ENCODE peak calls at places on chromosomes 13 and 19, in ten cellular contexts. S is CD8-positive, alpha-beta memory T cell; F is NCI-H146; D is naive B cell; V is KBM-7; X is small intestine; L is HEK293T; N is activated CD4-positive, alpha-beta T cell treated with anti-CD3 and anti-CD28 coated beads, Interleukin-2, amount 50 U/mL, for 1 hour; K is RKO; I is T-helper 22 cell. C is an unnamed sample.

GRCh38 chr19:4012092-4012974 is 4.8 kb downstream of the PIAS4 start:
- DNase-seq in S (no peak), F (peak; percentile 51), D (no peak), V (no peak), X (peak; percentile 35), L (no peak), N (no peak), K (no peak), I (no peak), C (no peak)

GRCh38 chr13:46647514-46648065 is 94.6 kb downstream of the LRCH1 start:
- DNase-seq in S (no peak), F (no peak), D (no peak), V (no peak), X (no peak), L (no peak), N (no peak), K (no peak), I (no peak), C (no peak)

GRCh38 chr19:5680083-5680436 is 256 bp downstream of the MICOS13 start:
- DNase-seq in S (no peak), F (no peak), D (no peak), V (no peak), X (no peak), L (no peak), N (no peak), K (peak; percentile 47), I (no peak), C (no peak)

GRCh38 chr13:108549989-108550388 is 79.4 kb upstream of the MYO16 start:
- DNase-seq in S (no peak), F (no peak), D (no peak), V (no peak), X (no peak), L (no peak), N (no peak), K (no peak), I (no peak), C (no peak)

GRCh38 chr13:44869167-44869566 is 120.1 kb downstream of the NUFIP1 start:
- DNase-seq in S (no peak), F (no peak), D (no peak), V (no peak), X (no peak), L (no peak), N (no peak), K (no peak), I (no peak), C (no peak)

GRCh38 chr13:80010846-80011245 is 330.1 kb downstream of the SPRY2 start:
- DNase-seq in S (no peak), F (no peak), D (no peak), V (no peak), X (no peak), L (no peak), N (no peak), K (no peak), I (no peak), C (no peak)

GRCh38 chr19:55227241-55228014 is 1.1 kb downstream of the TMEM86B start:
- DNase-seq in S (no peak), F (no peak), D (no peak), V (no peak), X (no peak), L (no peak), N (no peak), K (no peak), I (no peak), C (no peak)

GRCh38 chr19:4380254-4380727 is 20.1 kb downstream of the SH3GL1 start:
- DNase-seq in S (peak; percentile 55), F (no peak), D (peak; percentile 58), V (no peak), X (peak; percentile 42), L (no peak), N (peak; percentile 65), K (no peak), I (peak; percentile 54), C (no peak)

GRCh38 chr13:20583803-20584293 is 16.9 kb downstream of the IFT88 start:
- DNase-seq in S (no peak), F (no peak), D (no peak), V (no peak), X (no peak), L (no peak), N (no peak), K (no peak), I (no peak), C (no peak)

GRCh38 chr13:113077953-113078894 is 27.4 kb upstream of the F7 start:
- DNase-seq in S (no peak), F (no peak), D (no peak), V (no peak), X (no peak), L (no peak), N (no peak), K (no peak), I (no peak), C (no peak)

GRCh38 chr19:10554760-10555612 is 10.8 kb downstream of the KRI1 start:
- DNase-seq in S (no peak), F (no peak), D (no peak), V (no peak), X (no peak), L (no peak), N (no peak), K (no peak), I (no peak), C (no peak)

GRCh38 chr19:6822311-6822670 is 49.8 kb downstream of the VAV1 start:
- DNase-seq in S (no peak), F (peak; percentile 70), D (no peak), V (no peak), X (no peak), L (no peak), N (no peak), K (no peak), I (no peak), C (no peak)

GRCh38 chr13:24050796-24051715 is 109.5 kb upstream of the SPATA13 start:
- DNase-seq in S (no peak), F (peak; percentile 83), D (no peak), V (no peak), X (no peak), L (no peak), N (no peak), K (no peak), I (no peak), C (no peak)

GRCh38 chr19:13014101-13014920 is 19.0 kb downstream of the NFIX start:
- DNase-seq in S (no peak), F (no peak), D (no peak), V (peak; percentile 82), X (no peak), L (no peak), N (no peak), K (no peak), I (no peak), C (no peak)

GRCh38 chr13:73608731-73609485 is 525.3 kb downstream of the KLF12 start:
- DNase-seq in S (no peak), F (peak; percentile 70), D (no peak), V (no peak), X (no peak), L (peak; percentile 59), N (no peak), K (no peak), I (no peak), C (no peak)

GRCh38 chr13:112897956-112898785 is 70.8 kb upstream of the MCF2L start:
- DNase-seq in S (no peak), F (no peak), D (no peak), V (no peak), X (no peak), L (no peak), N (no peak), K (no peak), I (no peak), C (no peak)

GRCh38 chr19:47414469-47414868 is 4.9 kb downstream of the MEIS3 start:
- DNase-seq in S (no peak), F (no peak), D (no peak), V (peak; percentile 56), X (no peak), L (peak; percentile 49), N (no peak), K (no peak), I (no peak), C (peak; percentile 66)

GRCh38 chr13:39253774-39254173 is 215.5 kb downstream of the NHLRC3 start:
- DNase-seq in S (no peak), F (no peak), D (no peak), V (no peak), X (no peak), L (no peak), N (no peak), K (no peak), I (no peak), C (no peak)

GRCh38 chr19:50896591-50897190 is 14.5 kb downstream of the KLK4 start:
- DNase-seq in S (no peak), F (peak; percentile 61), D (peak; percentile 56), V (peak; percentile 59), X (no peak), L (no peak), N (no peak), K (peak; percentile 92), I (no peak), C (peak; percentile 100)

GRCh38 chr13:80010286-80010831 is 330.6 kb downstream of the SPRY2 start:
- DNase-seq in S (no peak), F (no peak), D (no peak), V (no peak), X (no peak), L (no peak), N (no peak), K (no peak), I (no peak), C (peak; percentile 19)

GRCh38 chr19:1840541-1841115 is 7.7 kb downstream of the REXO1 start:
- DNase-seq in S (no peak), F (no peak), D (no peak), V (peak; percentile 59), X (no peak), L (no peak), N (no peak), K (no peak), I (no peak), C (no peak)